ENCODE peak calls at places on chromosomes 6 and 20, in six cellular contexts. B is prostate gland, T is GM10248, Y is SK-N-SH, P is H9, W is lower lobe of right lung. I is an unnamed sample.

GRCh38 chr6:112018619-112019416 is 35.1 kb upstream of the CCN6 start:
- DNase-seq in B (peak), T (no peak), Y (peak), P (no peak), W (no peak), I (no peak)

GRCh38 chr6:80457044-80457933 is 350.8 kb downstream of the BCKDHB start:
- DNase-seq in B (peak), T (no peak), Y (no peak), P (no peak), W (peak), I (peak)

GRCh38 chr6:33755070-33755869 is 8.6 kb upstream of the IP6K3 start:
- DNase-seq in B (no peak), T (no peak), Y (no peak), P (no peak), W (no peak), I (no peak)

GRCh38 chr20:37901280-37901666 is 1.7 kb upstream of the VSTM2L start:
- DNase-seq in B (no peak), T (no peak), Y (no peak), P (peak), W (no peak), I (no peak)

GRCh38 chr20:537983-538382 is 5.6 kb downstream of the CSNK2A1 start:
- DNase-seq in B (no peak), T (no peak), Y (no peak), P (no peak), W (no peak), I (no peak)

GRCh38 chr6:123529843-123530242 is 106.9 kb downstream of the TRDN start:
- DNase-seq in B (no peak), T (no peak), Y (no peak), P (no peak), W (no peak), I (no peak)

GRCh38 chr6:140907235-140907634 is 1225.5 kb upstream of the GJE1 start:
- DNase-seq in B (no peak), T (no peak), Y (no peak), P (no peak), W (no peak), I (no peak)

GRCh38 chr6:167229586-167229985 is 61.5 kb upstream of the UNC93A start:
- DNase-seq in B (no peak), T (no peak), Y (no peak), P (no peak), W (no peak), I (no peak)

GRCh38 chr6:104540743-104541142 is 319.0 kb downstream of the HACE1 start:
- DNase-seq in B (no peak), T (no peak), Y (no peak), P (no peak), W (no peak), I (no peak)

GRCh38 chr6:37824170-37824569 is 4.6 kb downstream of the ZFAND3 start:
- DNase-seq in B (no peak), T (no peak), Y (no peak), P (no peak), W (no peak), I (no peak)

GRCh38 chr6:160400426-160400825 is 52.2 kb downstream of the SLC22A3 start:
- DNase-seq in B (peak), T (no peak), Y (no peak), P (no peak), W (no peak), I (no peak)

GRCh38 chr20:62733891-62734290 is 25.3 kb downstream of the NTSR1 start:
- DNase-seq in B (no peak), T (no peak), Y (no peak), P (no peak), W (peak), I (no peak)

GRCh38 chr20:46312075-46312944 is 4.0 kb upstream of the CDH22 start:
- DNase-seq in B (no peak), T (no peak), Y (peak), P (peak), W (no peak), I (no peak)

GRCh38 chr6:3138341-3138740 is 19.0 kb downstream of the TUBB2A start:
- DNase-seq in B (no peak), T (no peak), Y (no peak), P (no peak), W (no peak), I (no peak)

GRCh38 chr6:133809406-133809805 is 79.5 kb upstream of the TCF21 start:
- DNase-seq in B (no peak), T (no peak), Y (no peak), P (no peak), W (no peak), I (no peak)

GRCh38 chr6:90643366-90643765 is 56.5 kb upstream of the MAP3K7 start:
- DNase-seq in B (no peak), T (no peak), Y (no peak), P (no peak), W (no peak), I (no peak)

GRCh38 chr6:43505718-43506117 is 4.4 kb downstream of the LRRC73 start:
- DNase-seq in B (no peak), T (no peak), Y (no peak), P (no peak), W (no peak), I (no peak)

GRCh38 chr6:132401941-132402275 is 633 bp upstream of the MOXD1 start:
- DNase-seq in B (no peak), T (no peak), Y (no peak), P (peak), W (no peak), I (no peak)

GRCh38 chr6:165766457-165766856 is 103.4 kb upstream of the PDE10A start:
- DNase-seq in B (no peak), T (no peak), Y (no peak), P (no peak), W (no peak), I (no peak)

GRCh38 chr20:36506253-36506652 is 35.1 kb upstream of the MYL9 start:
- DNase-seq in B (no peak), T (no peak), Y (no peak), P (no peak), W (no peak), I (no peak)

GRCh38 chr6:55174211-55175013 is at the start of gene HCRTR2:
- DNase-seq in B (no peak), T (no peak), Y (peak), P (peak), W (no peak), I (no peak)

GRCh38 chr6:33008944-33009861 is at the start of gene HLA-DOA:
- DNase-seq in B (no peak), T (peak), Y (peak), P (peak), W (no peak), I (no peak)

GRCh38 chr6:94323853-94324252 is 904.5 kb upstream of the EPHA7 start:
- DNase-seq in B (no peak), T (no peak), Y (no peak), P (peak), W (no peak), I (no peak)

GRCh38 chr6:42781811-42782688 is at the start of gene BICRAL:
- DNase-seq in B (peak), T (peak), Y (peak), P (peak), W (peak), I (no peak)

GRCh38 chr6:32200711-32201475 is 8.4 kb upstream of the GPSM3 start:
- DNase-seq in B (no peak), T (no peak), Y (no peak), P (no peak), W (no peak), I (no peak)

GRCh38 chr20:33531047-33531877 is 41.4 kb downstream of the CBFA2T2 start:
- DNase-seq in B (no peak), T (no peak), Y (peak), P (no peak), W (no peak), I (peak)

GRCh38 chr20:10332656-10333421 is 101.2 kb downstream of the MKKS start:
- DNase-seq in B (no peak), T (no peak), Y (no peak), P (no peak), W (no peak), I (no peak)

GRCh38 chr6:85483041-85483700 is 33.3 kb downstream of the NT5E start:
- DNase-seq in B (peak), T (peak), Y (peak), P (peak), W (peak), I (no peak)

GRCh38 chr6:109105681-109106080 is 10.4 kb downstream of the CEP57L1 start:
- DNase-seq in B (no peak), T (no peak), Y (no peak), P (no peak), W (no peak), I (no peak)

GRCh38 chr6:165649701-165650137 is 13.3 kb downstream of the PDE10A start:
- DNase-seq in B (no peak), T (no peak), Y (peak), P (no peak), W (no peak), I (no peak)

GRCh38 chr6:85810558-85810957 is 167.9 kb upstream of the SYNCRIP start:
- DNase-seq in B (no peak), T (no peak), Y (no peak), P (no peak), W (no peak), I (no peak)

GRCh38 chr6:23633986-23634385 is 492.0 kb upstream of the NRSN1 start:
- DNase-seq in B (no peak), T (no peak), Y (no peak), P (no peak), W (no peak), I (no peak)

GRCh38 chr6:133187657-133188453 is 53.3 kb upstream of the EYA4 start:
- DNase-seq in B (no peak), T (no peak), Y (no peak), P (no peak), W (no peak), I (no peak)

GRCh38 chr6:43582911-43583310 is 6.9 kb downstream of the POLH start:
- DNase-seq in B (no peak), T (no peak), Y (no peak), P (no peak), W (no peak), I (no peak)

GRCh38 chr20:5688431-5688972 is 61.7 kb upstream of the SHLD1 start:
- DNase-seq in B (no peak), T (no peak), Y (no peak), P (no peak), W (peak), I (no peak)

GRCh38 chr20:56636701-56637100 is 7.6 kb downstream of the TFAP2C start:
- DNase-seq in B (no peak), T (no peak), Y (no peak), P (no peak), W (no peak), I (no peak)

GRCh38 chr20:21505810-21506530 is 7.9 kb downstream of the NKX2-2 start:
- DNase-seq in B (no peak), T (peak), Y (peak), P (peak), W (peak), I (no peak)

DNA sequence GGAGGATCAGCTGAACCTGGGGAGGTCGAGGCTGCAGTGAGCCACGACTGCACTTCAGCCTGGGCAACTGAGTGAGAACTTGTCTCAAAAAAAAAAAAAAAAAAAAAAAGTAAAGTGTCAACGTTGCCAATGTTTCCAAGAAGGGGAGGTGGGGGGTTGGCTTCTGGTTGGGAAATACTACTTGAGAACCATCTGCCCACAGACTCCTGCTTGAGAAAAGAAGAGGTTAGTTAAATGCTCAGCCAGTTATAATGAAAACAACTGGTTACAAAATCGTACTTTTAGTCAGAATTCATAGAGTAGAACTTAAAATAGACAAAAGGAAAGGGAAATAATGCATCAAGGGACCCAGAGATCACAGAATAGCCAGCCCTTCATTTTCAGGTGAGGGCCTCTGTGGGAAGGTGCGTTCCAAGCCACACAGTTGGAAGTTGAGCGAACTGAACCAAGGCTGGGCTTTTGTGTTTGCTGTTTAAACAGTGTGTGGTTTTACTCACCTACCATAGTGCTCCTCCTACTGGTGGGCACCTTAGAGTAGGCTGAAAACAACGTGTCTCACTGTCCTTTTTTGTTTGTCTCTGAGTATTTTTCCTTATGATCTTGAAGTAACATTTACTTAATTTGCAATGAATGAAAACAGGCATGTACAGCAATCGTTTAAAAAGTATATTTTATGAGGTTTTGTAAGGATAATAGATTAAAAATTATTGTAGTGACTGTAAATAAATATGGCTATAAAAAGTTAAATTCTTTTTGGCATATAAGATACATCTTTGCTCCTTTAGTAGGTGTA is 200.7 kb downstream of the BCAS1 start:
- DNase-seq in B (peak), T (peak), Y (peak), P (peak), W (peak), I (peak)
- TF ChIP-seq CTCF in B (peak), T (peak), Y (peak), P (peak), W (peak), I (peak)

DNA sequence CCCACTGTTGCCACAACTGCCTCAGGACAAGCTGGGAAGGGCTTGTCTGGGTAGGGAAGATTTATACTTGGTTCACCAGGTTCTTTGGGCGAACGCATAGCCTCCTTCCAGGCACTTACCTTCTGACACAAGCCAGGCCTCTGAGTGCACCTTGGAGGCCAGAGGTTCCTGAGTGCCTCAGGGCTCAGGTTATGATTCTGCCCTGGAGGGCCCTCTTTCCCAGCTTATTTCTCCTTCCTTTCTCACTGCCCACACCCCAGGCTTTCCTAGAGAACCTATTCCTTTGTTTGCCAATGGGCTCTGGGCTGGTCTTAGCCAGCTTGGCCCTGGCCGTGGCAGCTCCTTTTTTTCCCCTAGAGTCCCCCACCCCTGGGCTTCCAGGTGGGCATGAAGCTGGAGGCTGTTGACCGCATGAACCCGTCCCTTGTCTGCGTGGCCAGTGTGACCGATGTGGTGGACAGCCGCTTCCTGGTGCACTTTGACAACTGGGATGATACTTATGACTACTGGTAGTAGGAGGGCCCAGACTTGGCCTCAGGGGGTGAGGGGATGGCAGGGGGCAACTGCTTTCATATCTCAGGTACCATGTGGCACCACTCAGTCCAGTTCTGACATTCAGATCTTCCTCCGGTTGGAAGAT is 25.0 kb downstream of the L3MBTL1 start:
- DNase-seq in B (no peak), T (no peak), Y (no peak), P (no peak), W (no peak), I (no peak)
- TF ChIP-seq CTCF in B (no peak), T (no peak), Y (no peak), P (no peak), W (no peak), I (no peak)

DNA sequence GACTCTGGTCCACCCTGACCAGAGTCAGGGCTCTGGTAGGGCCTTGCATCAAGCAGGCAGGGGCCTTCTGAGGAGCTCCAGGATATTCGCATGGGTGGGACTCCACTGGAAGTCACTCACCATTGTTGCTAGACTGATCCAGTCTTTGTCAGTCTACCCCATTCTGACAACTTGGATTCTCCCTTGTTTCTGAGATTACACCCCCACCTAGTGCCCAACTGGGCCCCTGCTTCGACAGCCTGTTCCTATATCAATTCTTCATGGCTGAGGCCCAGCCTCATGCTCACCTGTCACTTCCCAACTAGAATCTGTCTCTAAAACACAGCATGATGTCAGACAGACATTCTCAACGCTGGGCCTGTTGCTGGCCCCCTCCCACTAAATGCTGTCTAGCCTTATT is 5.2 kb downstream of the SLC35D3 start:
- DNase-seq in B (no peak), T (peak), Y (peak), P (peak), W (no peak), I (no peak)
- TF ChIP-seq CTCF in B (no peak), T (peak), Y (peak), P (peak), W (peak), I (peak)

GRCh38 chr6:149699150-149699549 is 18.8 kb downstream of the LATS1 start:
- DNase-seq in B (no peak), T (no peak), Y (no peak), P (no peak), W (no peak), I (no peak)
- TF ChIP-seq CTCF in B (no peak), T (peak), Y (no peak), P (peak), W (no peak), I (peak)

GRCh38 chr6:63502165-63502564 is 70.1 kb upstream of the LOC128125822 start:
- DNase-seq in B (no peak), T (no peak), Y (no peak), P (no peak), W (no peak), I (no peak)

GRCh38 chr6:63504777-63505384 is 67.4 kb upstream of the LOC128125822 start:
- DNase-seq in B (no peak), T (peak), Y (no peak), P (no peak), W (no peak), I (no peak)

GRCh38 chr6:63507096-63507495 is 65.2 kb upstream of the LOC128125822 start:
- DNase-seq in B (no peak), T (no peak), Y (no peak), P (no peak), W (no peak), I (no peak)

GRCh38 chr6:63503199-63503598 is 69.1 kb upstream of the LOC128125822 start:
- DNase-seq in B (no peak), T (no peak), Y (no peak), P (no peak), W (no peak), I (peak)
- TF ChIP-seq CTCF in B (no peak), T (no peak), Y (no peak), P (no peak), W (no peak), I (no peak)

GRCh38 chr6:5506575-5506974 is 245.3 kb downstream of the FARS2 start:
- DNase-seq in B (no peak), T (peak), Y (no peak), P (no peak), W (no peak), I (no peak)
- TF ChIP-seq CTCF in B (no peak), T (no peak), Y (no peak), P (no peak), W (no peak), I (no peak)

GRCh38 chr6:52672422-52673025 is 1.6 kb downstream of the TMEM14A start:
- DNase-seq in B (no peak), T (no peak), Y (no peak), P (no peak), W (no peak), I (no peak)

GRCh38 chr6:52670502-52671409 is at the start of gene TMEM14A:
- DNase-seq in B (peak), T (peak), Y (peak), P (peak), W (peak), I (peak)

DNA sequence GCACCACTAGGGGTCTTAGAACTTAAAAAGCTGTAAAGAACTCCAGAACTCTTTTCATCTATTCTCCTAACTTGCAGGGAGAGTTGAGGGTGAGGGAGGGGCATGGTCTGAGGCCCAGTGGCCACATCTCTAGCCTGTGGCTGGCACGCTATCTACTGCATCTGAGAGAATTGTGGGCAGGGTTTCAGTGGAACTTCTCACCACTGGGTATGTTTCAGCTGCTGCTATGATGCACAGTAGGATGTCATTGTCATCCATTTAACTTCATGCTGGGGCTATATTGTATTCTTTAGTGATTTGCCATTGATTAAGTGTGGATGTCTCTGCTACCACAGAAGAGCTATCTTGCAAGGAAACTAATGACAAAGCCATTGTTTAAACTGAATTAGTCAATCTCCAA is 4.5 kb downstream of the TMEM14A start:
- DNase-seq in B (no peak), T (no peak), Y (no peak), P (no peak), W (no peak), I (no peak)
- TF ChIP-seq CTCF in B (no peak), T (no peak), Y (no peak), P (peak), W (no peak), I (peak)

DNA sequence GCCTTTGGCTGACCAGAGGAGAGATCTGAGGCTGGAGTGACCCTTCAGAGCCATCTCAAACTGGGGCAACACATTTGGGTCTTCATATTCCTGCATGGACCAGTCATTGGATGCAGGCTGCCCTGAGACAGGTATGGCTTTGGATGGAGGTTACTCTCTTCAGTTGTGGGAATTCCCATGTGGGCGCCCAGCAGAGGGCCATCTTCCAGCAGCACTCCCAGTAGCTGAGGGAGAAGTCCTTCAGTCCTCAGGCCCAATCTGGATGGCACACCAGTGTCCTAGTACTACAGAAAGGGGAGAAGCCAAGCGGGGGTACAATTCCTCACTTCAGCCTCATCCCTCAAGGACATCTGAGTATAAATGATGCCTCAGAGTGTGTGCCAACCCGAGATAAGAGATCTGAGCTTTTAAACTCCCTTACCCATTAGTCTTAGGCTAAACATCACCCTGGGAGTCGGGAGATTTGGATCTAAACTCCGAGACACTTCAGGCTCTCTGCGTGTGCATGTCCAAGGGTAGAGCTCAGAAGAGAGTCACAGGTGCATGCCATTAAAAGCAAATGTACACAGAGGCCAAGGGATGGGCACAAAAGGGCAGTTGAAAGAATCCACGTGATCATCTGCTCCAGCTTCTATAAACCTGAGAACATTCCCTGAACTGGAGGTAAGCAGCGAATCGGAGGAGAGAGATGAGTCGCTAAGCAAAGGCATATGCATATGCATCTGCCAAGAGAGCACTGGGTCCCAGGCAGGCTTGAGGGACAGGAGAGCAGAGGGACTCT is 204.6 kb downstream of the CD83 start:
- DNase-seq in B (no peak), T (no peak), Y (no peak), P (peak), W (no peak), I (no peak)
- TF ChIP-seq CTCF in B (no peak), T (no peak), Y (no peak), P (peak), W (no peak), I (peak)